ENCODE peak calls at places on chromosome 4, in five cellular contexts. U is astrocyte of the cerebellum, J is cortex of kidney, S is NCI-H1092, E is heart right ventricle. K is an unnamed sample.

GRCh38 chr4:76420901-76421581 is at the start of gene CCDC158:
- DNase-seq in U (no peak), E (peak), S (no peak), J (no peak), K (no peak)

GRCh38 chr4:161419822-161420221 is 744.0 kb downstream of the FSTL5 start:
- DNase-seq in S (no peak), U (no peak), E (no peak), J (no peak), K (no peak)

GRCh38 chr4:1958276-1959103 is 50.3 kb downstream of the NELFA start:
- DNase-seq in S (no peak), J (no peak), U (no peak), E (no peak), K (no peak)

GRCh38 chr4:184534511-184535391 is 60.4 kb upstream of the IRF2 start:
- DNase-seq in S (no peak), E (no peak), U (no peak), J (no peak), K (no peak)

GRCh38 chr4:6974138-6974848 is 64.7 kb downstream of the TBC1D14 start:
- DNase-seq in J (no peak), E (peak), U (peak), S (peak), K (no peak)

GRCh38 chr4:174808836-174809235 is 20.2 kb downstream of the GLRA3 start:
- DNase-seq in J (no peak), S (no peak), U (no peak), E (no peak), K (no peak)

GRCh38 chr4:8607603-8608481 is 15.3 kb downstream of the CPZ start:
- DNase-seq in E (peak), J (no peak), U (no peak), S (no peak), K (no peak)

GRCh38 chr4:112182604-112183003 is 37.4 kb downstream of the FAM241A start:
- DNase-seq in E (no peak), S (no peak), J (no peak), U (no peak), K (no peak)

GRCh38 chr4:147289181-147289580 is 191.7 kb upstream of the EDNRA start:
- DNase-seq in E (no peak), S (no peak), U (no peak), J (no peak), K (no peak)

GRCh38 chr4:56906534-56906933 is 1.2 kb upstream of the REST start:
- DNase-seq in J (no peak), U (no peak), E (no peak), S (no peak), K (no peak)

GRCh38 chr4:13626492-13627184 is 887 bp downstream of the BOD1L1 start:
- DNase-seq in J (no peak), E (no peak), U (no peak), S (no peak), K (no peak)

GRCh38 chr4:105657117-105657765 is 51.2 kb downstream of the INTS12 start:
- DNase-seq in E (no peak), J (no peak), U (peak), S (no peak), K (no peak)

GRCh38 chr4:86338521-86338920 is 21.3 kb downstream of the MAPK10 start:
- DNase-seq in E (no peak), U (no peak), J (no peak), S (no peak), K (no peak)